ENCODE peak calls at places on chromosome X, in four cellular contexts. O, T, W and X are unnamed samples.

GRCh38 chrX:106889468-106889867 is 13.7 kb downstream of the RIPPLY1 start:
- DNase-seq in T (no peak), O (no peak), W (no peak), X (no peak)

GRCh38 chrX:154490021-154490413 is 412 bp downstream of the SLC10A3 start:
- DNase-seq in T (no peak), W (no peak), O (no peak), X (no peak)

GRCh38 chrX:96909291-96909690 is 25.6 kb downstream of the RPA4 start:
- DNase-seq in O (no peak), T (no peak), W (no peak), X (no peak)

GRCh38 chrX:151754042-151754419 is 19.5 kb downstream of the CNGA2 start:
- DNase-seq in T (no peak), W (no peak), O (no peak), X (no peak)

GRCh38 chrX:143571521-143571920 is 54.2 kb upstream of the SPANXN3 start:
- DNase-seq in O (no peak), T (no peak), W (no peak), X (no peak)

GRCh38 chrX:17613979-17614572 is 123.2 kb upstream of the SCML1 start:
- DNase-seq in O (no peak), W (peak), T (no peak), X (peak)

GRCh38 chrX:73913580-73913979 is 350.6 kb downstream of the CHIC1 start:
- DNase-seq in T (no peak), W (peak), O (no peak), X (peak)

GRCh38 chrX:56812515-56813105 is 83.6 kb downstream of the NBDY start:
- DNase-seq in O (peak), T (no peak), W (no peak), X (no peak)

GRCh38 chrX:106932492-106932923 is 12.3 kb downstream of the CLDN2 start:
- DNase-seq in T (no peak), W (peak), O (no peak), X (no peak)

GRCh38 chrX:72240976-72241375 is 2.1 kb upstream of the ERCC6L start:
- DNase-seq in T (no peak), W (peak), O (no peak), X (no peak)

GRCh38 chrX:39262641-39263040 is 461.4 kb downstream of the MID1IP1 start:
- DNase-seq in W (no peak), O (no peak), T (no peak), X (no peak)

GRCh38 chrX:8726031-8726652 is 5.8 kb downstream of the ANOS1 start:
- DNase-seq in T (no peak), W (no peak), O (no peak), X (no peak)

GRCh38 chrX:45851434-45851991 is 650.8 kb upstream of the DIPK2B start:
- DNase-seq in W (no peak), T (peak), O (no peak), X (peak)

GRCh38 chrX:17062065-17062464 is 115.6 kb downstream of the REPS2 start:
- DNase-seq in T (no peak), O (no peak), W (no peak), X (no peak)

GRCh38 chrX:30241724-30242415 is at the start of gene MAGEB4:
- DNase-seq in W (no peak), T (no peak), O (no peak), X (no peak)

GRCh38 chrX:136920001-136920400 is 39.5 kb upstream of the RBMX start:
- DNase-seq in O (no peak), W (no peak), T (no peak), X (no peak)

DNA sequence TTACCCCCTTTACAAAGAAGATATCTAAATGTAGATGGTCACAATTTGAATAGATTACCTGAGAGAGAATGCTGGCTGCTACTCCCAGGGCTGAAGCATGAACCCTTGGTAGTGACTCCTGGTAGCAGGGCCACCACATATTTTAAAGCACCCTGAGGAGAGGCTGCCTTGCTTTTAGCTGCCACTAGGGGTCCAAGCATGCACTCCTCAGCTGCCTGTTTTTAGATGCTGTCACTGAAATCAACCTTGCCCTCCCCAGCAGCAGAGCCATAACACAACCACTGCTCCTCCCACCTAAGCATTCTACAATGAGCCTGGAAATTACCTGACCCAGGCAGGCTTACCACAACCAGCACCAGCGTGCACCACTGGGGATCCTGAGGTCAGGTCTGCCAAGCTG is 850.9 kb downstream of the FAM133A start:
- DNase-seq in T (no peak), O (no peak), W (no peak), X (peak)
- TF ChIP-seq SUZ12 in T (no peak), O (no peak), W (no peak), X (no peak)

GRCh38 chrX:20517565-20517964 is 250.9 kb upstream of the RPS6KA3 start:
- DNase-seq in T (no peak), W (no peak), O (no peak), X (no peak)

GRCh38 chrX:20515841-20516461 is 249.2 kb upstream of the RPS6KA3 start:
- DNase-seq in T (no peak), O (peak), W (peak), X (no peak)

GRCh38 chrX:20514358-20514757 is 247.6 kb upstream of the RPS6KA3 start:
- DNase-seq in O (no peak), T (no peak), W (peak), X (no peak)

GRCh38 chrX:20511792-20512191 is 245.1 kb upstream of the RPS6KA3 start:
- DNase-seq in T (no peak), O (no peak), W (no peak), X (no peak)

DNA sequence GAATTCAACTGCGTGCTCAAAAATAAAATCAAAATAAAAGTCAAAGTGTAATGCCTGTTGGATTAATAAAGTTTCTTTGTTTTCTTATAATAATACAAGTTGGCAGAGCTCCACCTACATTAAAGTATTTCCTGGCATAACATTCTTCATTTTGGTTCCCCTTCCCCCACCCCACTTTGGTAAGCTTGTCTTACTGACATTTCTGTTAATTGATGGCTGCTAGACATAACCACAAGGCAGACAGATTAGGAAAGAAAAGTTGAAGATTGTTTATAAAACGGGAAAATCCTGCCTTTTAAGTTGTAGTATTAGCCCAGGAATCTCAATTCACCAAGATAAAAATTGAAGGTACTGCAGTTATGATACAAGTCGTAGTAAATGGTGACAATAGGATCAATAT is 246.5 kb upstream of the RPS6KA3 start:
- DNase-seq in T (no peak), W (no peak), O (no peak), X (no peak)
- TF ChIP-seq SP1 in T (no peak), W (no peak), O (no peak), X (no peak)

GRCh38 chrX:40291553-40291952 is 193.8 kb upstream of the BCOR start:
- DNase-seq in W (no peak), T (no peak), O (no peak), X (no peak)

GRCh38 chrX:40284852-40285251 is 187.1 kb upstream of the BCOR start:
- DNase-seq in O (no peak), T (no peak), W (no peak), X (no peak)

GRCh38 chrX:40285876-40286275 is 188.1 kb upstream of the BCOR start:
- DNase-seq in T (no peak), O (no peak), W (no peak), X (no peak)

GRCh38 chrX:40290519-40290918 is 192.8 kb upstream of the BCOR start:
- DNase-seq in W (no peak), T (no peak), O (no peak), X (no peak)
- TF ChIP-seq SUZ12 in W (no peak), T (no peak), O (no peak), X (no peak)

GRCh38 chrX:13790206-13791131 is 26.4 kb downstream of the GPM6B start:
- DNase-seq in W (no peak), O (no peak), T (no peak), X (no peak)
- TF ChIP-seq SP1 in W (no peak), O (no peak), T (no peak), X (no peak)

DNA sequence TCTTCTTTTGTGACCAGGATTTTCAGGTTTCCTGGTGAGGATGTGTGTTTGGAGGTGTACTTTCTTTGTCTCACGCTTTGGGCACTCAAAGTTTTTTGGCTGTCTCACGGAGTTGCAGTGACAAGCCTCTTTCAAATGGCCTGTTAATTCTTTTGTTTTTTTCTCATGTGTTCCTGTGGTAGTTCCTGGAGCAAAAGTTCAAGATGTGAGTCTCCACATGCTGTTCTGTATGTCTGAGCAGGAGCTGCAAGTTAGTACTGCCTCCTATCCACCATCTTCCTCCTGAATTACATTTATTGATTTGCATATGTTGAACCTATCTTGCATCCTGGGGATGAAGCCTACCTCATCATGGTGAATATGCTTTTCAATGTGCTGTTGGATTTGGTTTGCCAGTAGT is 118.5 kb downstream of the VSIG4 start:
- DNase-seq in T (no peak), W (no peak), O (no peak), X (no peak)
- TF ChIP-seq SUZ12 in T (no peak), W (no peak), O (no peak), X (no peak)

GRCh38 chrX:55039471-55039870 is 8.7 kb upstream of the ALAS2 start:
- DNase-seq in T (no peak), W (no peak), O (no peak), X (no peak)
- TF ChIP-seq SP1 in T (no peak), W (no peak), O (no peak), X (no peak)